ENCODE peak calls at places on chromosomes 1 and 21, in seven cellular contexts. T is AML-193; M is adipocyte; D is activated T-cell treated with anti-CD3 and anti-CD28 coated beads for 1 hour; P is transverse colon; C is endothelial cell; O is activated CD4-positive, alpha-beta T cell treated with anti-CD3 and anti-CD28 coated beads, Interleukin-2, amount 10 ng/mL, durations not matched to agents 7 days and 5 days. I is an unnamed sample.

GRCh38 chr21:41432567-41433460 is 6.8 kb downstream of the MX1 start:
- DNase-seq in T (no peak), O (no peak), M (no peak), C (no peak), D (no peak), P (no peak), I (peak)

GRCh38 chr1:236161230-236161629 is 18.9 kb downstream of the GPR137B start:
- DNase-seq in D (no peak), M (no peak), O (no peak), C (no peak), T (no peak), P (no peak), I (no peak)

GRCh38 chr1:6048179-6048867 is 2.6 kb downstream of the KCNAB2 start:
- DNase-seq in O (no peak), M (no peak), P (no peak), T (no peak), D (no peak), C (no peak), I (no peak)

GRCh38 chr1:234303231-234303630 is 70.0 kb upstream of the COA6 start:
- DNase-seq in O (no peak), C (no peak), D (no peak), T (no peak), M (no peak), P (no peak), I (no peak)

GRCh38 chr1:80799457-80799856 is 1001.3 kb upstream of the ADGRL2 start:
- DNase-seq in P (no peak), C (no peak), T (no peak), M (no peak), D (no peak), O (no peak), I (no peak)

GRCh38 chr21:29258626-29259335 is 39.9 kb upstream of the BACH1 start:
- DNase-seq in O (no peak), T (no peak), P (no peak), M (peak), D (no peak), C (no peak), I (no peak)

GRCh38 chr1:183804916-183805734 is at the start of gene RGL1:
- DNase-seq in M (peak), C (peak), P (peak), D (no peak), O (peak), T (no peak), I (peak)

GRCh38 chr1:59673575-59674467 is 140.9 kb upstream of the HOOK1 start:
- DNase-seq in P (peak), T (no peak), O (no peak), D (no peak), C (no peak), M (no peak), I (no peak)

GRCh38 chr1:117653195-117653594 is 47.3 kb downstream of the TENT5C start:
- DNase-seq in D (no peak), P (no peak), O (no peak), M (no peak), C (no peak), T (no peak), I (no peak)

GRCh38 chr1:164598719-164599118 is 39.7 kb downstream of the PBX1 start:
- DNase-seq in P (peak), D (no peak), C (no peak), M (no peak), O (no peak), T (no peak), I (no peak)

GRCh38 chr21:33662046-33662445 is 19.7 kb downstream of the ITSN1 start:
- DNase-seq in M (no peak), T (no peak), C (no peak), P (no peak), O (no peak), D (no peak), I (no peak)

GRCh38 chr1:157034137-157034800 is 11.3 kb downstream of the ARHGEF11 start:
- DNase-seq in C (no peak), O (no peak), D (no peak), P (no peak), T (no peak), M (peak), I (no peak)

GRCh38 chr1:155208406-155208655 is 164 bp upstream of the MTX1 start:
- DNase-seq in O (no peak), D (no peak), P (no peak), C (no peak), M (no peak), T (peak), I (no peak)

GRCh38 chr1:25061596-25061995 is 131.5 kb upstream of the RUNX3 start:
- DNase-seq in D (no peak), O (no peak), P (no peak), T (no peak), C (no peak), M (no peak), I (no peak)

GRCh38 chr1:204443871-204444581 is 32.4 kb upstream of the PPP1R15B start:
- DNase-seq in O (no peak), M (no peak), C (no peak), T (no peak), P (no peak), D (no peak), I (no peak)

GRCh38 chr1:29256979-29257804 is 20.9 kb downstream of the PTPRU start:
- DNase-seq in M (peak), P (no peak), D (no peak), T (no peak), C (no peak), O (no peak), I (no peak)

GRCh38 chr1:50646526-50646925 is 223.3 kb upstream of the DMRTA2 start:
- DNase-seq in T (no peak), C (no peak), M (no peak), O (no peak), P (no peak), D (no peak), I (no peak)

GRCh38 chr21:41170442-41170841 is 2.5 kb downstream of the BACE2 start:
- DNase-seq in M (peak), D (no peak), T (no peak), O (peak), C (peak), P (peak), I (no peak)